ENCODE peak calls at places on chromosome 21, in four cellular contexts. U, R, X and C are unnamed samples. For H3K4me1, the result is how much of the 10 kb centered on the place peaks cover.

GRCh38 chr21:14120091-14120734 is 90.5 kb downstream of the LIPI start:
- DNase-seq in X (peak), R (no peak), U (no peak), C (peak)

GRCh38 chr21:26107439-26107838 is 63.1 kb downstream of the APP start:
- DNase-seq in U (no peak), X (no peak), R (no peak), C (no peak)

GRCh38 chr21:25467891-25468290 is 139.4 kb downstream of the MRPL39 start:
- DNase-seq in X (no peak), U (no peak), R (peak), C (no peak)

GRCh38 chr21:18155508-18156193 is 89.0 kb upstream of the CHODL start:
- DNase-seq in X (peak), R (no peak), U (no peak), C (no peak)

GRCh38 chr21:24759348-24760118 is 847.7 kb downstream of the MRPL39 start:
- DNase-seq in R (no peak), U (no peak), X (no peak), C (no peak)

GRCh38 chr21:34086887-34087306 is 13.5 kb downstream of the MRPS6 start:
- DNase-seq in R (no peak), U (no peak), X (no peak), C (no peak)

GRCh38 chr21:23968722-23969647 is 1638.3 kb downstream of the MRPL39 start:
- DNase-seq in R (no peak), X (peak), U (no peak), C (peak)

GRCh38 chr21:41653944-41654625 is 112.8 kb downstream of the RIPK4 start:
- DNase-seq in X (peak), R (peak), U (no peak), C (no peak)

GRCh38 chr21:41133896-41134522 is 34.0 kb upstream of the BACE2 start:
- DNase-seq in R (peak), X (peak), U (no peak), C (no peak)

GRCh38 chr21:29670228-29670627 is 269.6 kb downstream of the GRIK1 start:
- DNase-seq in X (no peak), R (no peak), U (no peak), C (no peak)

GRCh38 chr21:36929622-36930021 is 36.8 kb downstream of the HLCS start:
- DNase-seq in X (peak), U (no peak), R (peak), C (no peak)

GRCh38 chr21:37916795-37917142 is 512 bp upstream of the KCNJ6 start:
- DNase-seq in X (no peak), U (no peak), R (no peak), C (no peak)

DNA sequence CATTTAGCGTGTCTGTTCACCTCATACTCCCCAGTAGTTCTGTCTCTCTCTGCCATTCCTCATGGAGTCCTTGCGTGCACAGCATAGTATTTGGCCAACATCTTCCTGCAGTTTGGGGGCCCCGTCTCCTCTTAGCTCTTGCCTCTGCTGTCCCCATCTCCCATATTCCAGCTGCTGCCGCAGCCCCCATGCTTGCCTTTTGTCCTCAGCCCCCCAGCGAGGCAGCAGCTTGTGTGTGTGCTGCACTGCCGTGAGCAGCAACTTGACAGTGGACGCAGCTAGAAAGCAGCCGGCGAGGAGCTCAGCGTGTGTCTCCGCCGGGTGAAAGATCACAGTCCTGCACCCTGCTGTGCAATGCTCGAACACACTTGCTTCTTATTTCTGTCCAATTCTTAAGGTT is 164.2 kb upstream of the COL6A1 start:
- DNase-seq in R (no peak), U (no peak), X (no peak), C (no peak)
- H3K4me1 ChIP-seq in R (under half), U (under half), X (under half), C (under half)

DNA sequence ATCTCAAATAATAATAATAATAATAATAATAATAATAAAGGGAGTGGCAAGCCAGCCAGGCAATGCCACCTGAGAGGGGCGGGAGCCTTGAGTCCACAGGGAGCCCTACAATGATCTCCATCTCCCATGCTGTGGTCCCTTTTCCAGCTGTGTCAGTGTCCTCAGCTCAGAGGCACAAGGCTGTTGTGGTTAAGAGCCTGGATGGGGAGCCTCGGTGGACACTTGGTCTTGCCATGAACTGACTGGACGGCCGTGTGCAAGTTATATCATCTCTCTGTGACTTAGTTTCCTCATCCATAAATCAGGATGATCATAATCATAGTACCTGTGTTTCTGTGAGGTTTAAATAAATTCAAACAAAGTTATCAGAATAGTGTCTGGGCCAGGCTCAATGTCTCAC is 127.8 kb upstream of the TIAM1 start:
- DNase-seq in U (no peak), X (no peak), R (no peak), C (no peak)
- H3K4me1 ChIP-seq in U (under half), X (under half), R (under half), C (under half)

DNA sequence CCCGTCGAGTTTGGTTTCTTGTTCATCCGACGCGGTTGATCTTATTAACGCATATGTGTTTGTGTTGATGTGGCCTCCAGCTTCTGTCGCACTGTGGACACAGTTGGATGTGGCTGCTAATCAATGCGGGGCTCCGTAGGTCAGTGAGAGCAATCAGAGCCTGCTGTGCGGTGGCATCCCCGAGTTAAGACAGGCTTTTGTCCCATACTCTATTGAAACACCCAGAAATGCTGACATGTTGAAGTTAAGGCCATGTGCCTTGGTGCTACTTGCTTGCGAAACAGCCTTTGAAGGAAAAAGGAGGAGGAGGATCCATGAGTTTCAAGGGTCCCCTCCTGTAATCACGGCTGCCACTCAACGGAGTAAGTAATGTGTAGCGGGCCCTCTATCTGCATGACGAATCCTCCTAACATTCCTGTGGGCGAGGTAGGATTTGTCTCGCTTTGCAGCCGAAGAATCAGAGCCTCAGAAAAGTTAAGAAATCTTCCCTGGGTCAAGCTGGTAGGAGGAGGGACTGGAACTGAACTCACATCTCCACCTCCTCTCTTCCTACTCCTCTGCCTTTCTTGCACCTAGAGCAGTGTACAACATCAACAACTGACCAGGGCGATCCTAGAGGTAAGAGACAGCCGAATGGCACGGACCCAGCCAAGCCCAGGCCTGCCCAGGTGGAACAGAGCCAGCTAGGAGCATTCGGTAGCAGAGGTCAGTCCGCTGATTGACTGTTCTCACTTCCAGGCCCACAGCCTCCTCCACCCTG is 19.5 kb downstream of the PDE9A start:
- DNase-seq in U (no peak), X (no peak), R (no peak), C (no peak)
- H3K4me1 ChIP-seq in U (under half), X (under half), R (under half), C (under half)

DNA sequence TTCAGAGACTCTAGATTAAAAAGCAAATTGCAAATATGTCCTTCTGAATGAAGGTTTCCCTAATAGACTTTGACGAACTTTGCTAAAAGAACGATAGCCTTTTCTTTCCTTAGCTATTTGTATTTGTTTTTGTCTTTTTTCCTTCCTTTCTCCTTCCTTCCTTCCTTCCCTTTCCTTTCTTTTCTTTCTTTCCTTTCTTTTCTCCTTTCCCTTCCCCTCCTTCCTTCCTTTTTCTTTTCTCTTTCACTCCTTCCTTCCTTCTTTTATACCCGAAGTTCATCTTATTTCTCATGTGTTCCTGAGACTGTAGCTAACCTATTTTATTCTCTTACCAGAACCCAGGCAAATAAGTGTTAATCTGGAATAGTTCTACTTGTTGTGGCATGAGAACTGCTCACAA is 381.2 kb upstream of the RUNX1 start:
- DNase-seq in U (no peak), X (no peak), R (no peak), C (no peak)
- H3K4me1 ChIP-seq in U (under half), X (under half), R (under half), C (under half)

GRCh38 chr21:39093526-39093925 is 89.7 kb downstream of the PSMG1 start:
- DNase-seq in R (no peak), U (no peak), X (no peak), C (no peak)
- H3K4me1 ChIP-seq in R (under half), U (under half), X (under half), C (under half)

GRCh38 chr21:44927587-44928461 is 7.1 kb upstream of the ITGB2 start:
- DNase-seq in R (peak), U (peak), X (no peak), C (no peak)
- H3K4me1 ChIP-seq in R (half or more), U (under half), X (under half), C (under half)

GRCh38 chr21:45014747-45015468 is 59.5 kb upstream of the ADARB1 start:
- DNase-seq in U (no peak), R (no peak), X (no peak), C (no peak)
- H3K4me1 ChIP-seq in U (under half), R (half or more), X (under half), C (under half)